ENCODE peak calls at places on chromosomes 11 and 22, in four cellular contexts. One of them, this sample, is unnamed.

GRCh38 chr11:13487661-13488030 is 8.2 kb downstream of the PTH start:
- DNase-seq in A549: peak
- DNase-seq in sigmoid colon: no peak
- DNase-seq in AG09309: no peak
- DNase-seq in this sample: no peak

GRCh38 chr11:2088746-2089535 is 50.2 kb downstream of the IGF2 start:
- DNase-seq in A549: peak
- DNase-seq in sigmoid colon: peak
- DNase-seq in AG09309: no peak
- DNase-seq in this sample: peak

GRCh38 chr11:12502950-12503579 is 125.7 kb downstream of the PARVA start:
- DNase-seq in A549: no peak
- DNase-seq in sigmoid colon: no peak
- DNase-seq in AG09309: no peak
- DNase-seq in this sample: no peak

GRCh38 chr11:27497284-27497866 is 9.2 kb downstream of the LIN7C start:
- DNase-seq in A549: no peak
- DNase-seq in sigmoid colon: no peak
- DNase-seq in AG09309: no peak
- DNase-seq in this sample: no peak

GRCh38 chr11:130524132-130524790 is 75.8 kb downstream of the ADAMTS15 start:
- DNase-seq in A549: no peak
- DNase-seq in sigmoid colon: no peak
- DNase-seq in AG09309: no peak
- DNase-seq in this sample: no peak

GRCh38 chr11:41392591-41392990 is 66.9 kb downstream of the LRRC4C start:
- DNase-seq in A549: no peak
- DNase-seq in sigmoid colon: no peak
- DNase-seq in AG09309: no peak
- DNase-seq in this sample: no peak

GRCh38 chr11:79050784-79051183 is 390.0 kb downstream of the TENM4 start:
- DNase-seq in A549: no peak
- DNase-seq in sigmoid colon: no peak
- DNase-seq in AG09309: no peak
- DNase-seq in this sample: no peak

GRCh38 chr11:128171496-128171895 is 415.9 kb downstream of the ETS1 start:
- DNase-seq in A549: no peak
- DNase-seq in sigmoid colon: no peak
- DNase-seq in AG09309: no peak
- DNase-seq in this sample: no peak

GRCh38 chr22:20551805-20552449 is 44.5 kb downstream of the MED15 start:
- DNase-seq in A549: no peak
- DNase-seq in sigmoid colon: peak
- DNase-seq in AG09309: no peak
- DNase-seq in this sample: no peak

GRCh38 chr22:45430871-45431270 is 17.4 kb downstream of the RIBC2 start:
- DNase-seq in A549: no peak
- DNase-seq in sigmoid colon: peak
- DNase-seq in AG09309: no peak
- DNase-seq in this sample: no peak

GRCh38 chr11:10770626-10771254 is 19.7 kb downstream of the CTR9 start:
- DNase-seq in A549: peak
- DNase-seq in sigmoid colon: no peak
- DNase-seq in AG09309: no peak
- DNase-seq in this sample: no peak

GRCh38 chr22:40506762-40507161 is 129.8 kb downstream of the MRTFA start:
- DNase-seq in A549: no peak
- DNase-seq in sigmoid colon: no peak
- DNase-seq in AG09309: no peak
- DNase-seq in this sample: no peak

GRCh38 chr11:110896358-110896757 is 184.1 kb upstream of the ARHGAP20 start:
- DNase-seq in A549: no peak
- DNase-seq in sigmoid colon: no peak
- DNase-seq in AG09309: peak
- DNase-seq in this sample: no peak

GRCh38 chr11:67032830-67033555 is 10.1 kb downstream of the SYT12 start:
- DNase-seq in A549: peak
- DNase-seq in sigmoid colon: no peak
- DNase-seq in AG09309: peak
- DNase-seq in this sample: no peak

GRCh38 chr11:126607374-126607773 is 251.9 kb downstream of the ST3GAL4 start:
- DNase-seq in A549: peak
- DNase-seq in sigmoid colon: no peak
- DNase-seq in AG09309: peak
- DNase-seq in this sample: no peak

GRCh38 chr22:43197271-43197941 is 10.5 kb upstream of the TTLL12 start:
- DNase-seq in A549: no peak
- DNase-seq in sigmoid colon: no peak
- DNase-seq in AG09309: no peak
- DNase-seq in this sample: no peak
- TF ChIP-seq CTCF in A549: no peak
- TF ChIP-seq CTCF in sigmoid colon: no peak
- TF ChIP-seq CTCF in AG09309: no peak
- TF ChIP-seq CTCF in this sample: no peak

GRCh38 chr22:37781434-37782059 is 26.2 kb upstream of the GCAT start:
- DNase-seq in A549: no peak
- DNase-seq in sigmoid colon: no peak
- DNase-seq in AG09309: no peak
- DNase-seq in this sample: no peak

GRCh38 chr22:37777122-37777687 is 30.5 kb upstream of the GCAT start:
- DNase-seq in A549: no peak
- DNase-seq in sigmoid colon: peak
- DNase-seq in AG09309: peak
- DNase-seq in this sample: peak

GRCh38 chr22:37784829-37785495 is 22.8 kb upstream of the GCAT start:
- DNase-seq in A549: no peak
- DNase-seq in sigmoid colon: no peak
- DNase-seq in AG09309: no peak
- DNase-seq in this sample: peak

GRCh38 chr22:37778370-37779009 is 29.2 kb upstream of the GCAT start:
- DNase-seq in A549: no peak
- DNase-seq in sigmoid colon: no peak
- DNase-seq in AG09309: no peak
- DNase-seq in this sample: no peak

DNA sequence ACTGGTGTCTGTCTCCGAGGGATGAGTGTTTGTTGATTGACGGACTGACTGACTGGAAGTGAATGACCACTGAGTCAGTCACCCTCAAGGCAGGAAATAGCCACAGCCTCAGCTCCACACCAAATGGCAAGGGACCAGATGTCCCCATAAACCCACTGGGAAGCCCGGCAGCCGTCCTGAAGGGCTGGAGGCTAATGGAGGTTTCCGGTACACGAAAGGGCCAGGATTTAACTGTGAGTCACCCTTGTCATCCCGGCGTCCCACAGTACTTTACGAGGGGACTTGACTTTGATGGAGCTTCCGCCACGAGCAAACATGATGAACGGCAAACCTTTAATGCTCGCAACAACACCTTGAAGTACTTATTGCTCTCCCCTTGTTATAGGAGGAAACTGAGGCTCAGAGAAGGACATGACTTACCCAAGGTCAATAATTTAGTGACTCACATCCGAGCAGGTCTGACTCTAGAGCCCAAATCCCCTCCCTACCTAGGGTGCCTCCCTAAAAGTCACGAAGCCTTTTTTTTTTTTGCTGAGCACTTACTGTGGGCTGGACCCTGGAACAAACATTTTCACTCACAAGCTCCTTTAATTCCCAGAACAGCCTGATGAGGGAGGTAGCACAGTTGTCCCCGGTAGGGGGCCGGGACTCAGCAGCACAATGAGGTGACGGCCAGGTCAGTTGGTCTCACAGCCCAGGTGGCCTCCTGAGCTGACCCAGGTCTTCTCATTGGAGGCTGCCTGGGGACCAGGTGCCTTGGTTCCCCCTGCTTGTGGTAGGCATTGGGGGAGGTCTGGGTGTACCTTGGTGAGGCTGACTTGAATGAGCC is 25.2 kb upstream of the GCAT start:
- DNase-seq in A549: no peak
- DNase-seq in sigmoid colon: no peak
- DNase-seq in AG09309: no peak
- DNase-seq in this sample: no peak
- TF ChIP-seq CTCF in A549: no peak
- TF ChIP-seq CTCF in sigmoid colon: no peak
- TF ChIP-seq CTCF in AG09309: no peak
- TF ChIP-seq CTCF in this sample: no peak

GRCh38 chr22:35335936-35336781 is 36.5 kb downstream of the TOM1 start:
- DNase-seq in A549: no peak
- DNase-seq in sigmoid colon: peak
- DNase-seq in AG09309: no peak
- DNase-seq in this sample: no peak

GRCh38 chr22:35334010-35334409 is 34.3 kb downstream of the TOM1 start:
- DNase-seq in A549: no peak
- DNase-seq in sigmoid colon: no peak
- DNase-seq in AG09309: no peak
- DNase-seq in this sample: no peak

GRCh38 chr22:35337932-35338331 is 38.2 kb downstream of the TOM1 start:
- DNase-seq in A549: no peak
- DNase-seq in sigmoid colon: no peak
- DNase-seq in AG09309: no peak
- DNase-seq in this sample: no peak

GRCh38 chr22:35333220-35333619 is 33.5 kb downstream of the TOM1 start:
- DNase-seq in A549: no peak
- DNase-seq in sigmoid colon: no peak
- DNase-seq in AG09309: no peak
- DNase-seq in this sample: no peak

DNA sequence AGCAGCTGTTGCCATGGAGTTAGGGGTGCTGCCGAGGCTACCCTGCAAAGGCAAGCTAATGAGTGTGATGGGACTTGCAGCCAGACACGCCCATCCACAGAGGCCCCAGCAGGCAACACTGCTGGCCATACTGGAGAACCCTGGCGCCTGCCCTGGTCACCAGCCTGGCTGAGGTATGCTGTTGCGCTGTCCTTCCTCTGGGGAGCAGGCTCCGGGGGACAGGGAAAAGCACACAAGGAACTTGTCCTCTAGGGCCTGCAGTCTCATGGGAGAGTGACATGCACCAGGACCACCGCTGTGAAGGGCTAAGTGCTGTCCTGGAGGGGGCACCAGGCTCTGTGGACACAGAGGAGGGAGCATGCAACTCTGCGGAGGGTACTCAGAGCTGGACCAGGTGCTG is 35.8 kb downstream of the TOM1 start:
- DNase-seq in A549: no peak
- DNase-seq in sigmoid colon: no peak
- DNase-seq in AG09309: no peak
- DNase-seq in this sample: no peak
- TF ChIP-seq CTCF in A549: no peak
- TF ChIP-seq CTCF in sigmoid colon: no peak
- TF ChIP-seq CTCF in AG09309: no peak
- TF ChIP-seq CTCF in this sample: no peak

GRCh38 chr22:23893446-23893956 is 682 bp upstream of the MIF start:
- DNase-seq in A549: no peak
- DNase-seq in sigmoid colon: peak
- DNase-seq in AG09309: no peak
- DNase-seq in this sample: no peak

GRCh38 chr22:23896166-23896522 is 2.0 kb downstream of the MIF start:
- DNase-seq in A549: no peak
- DNase-seq in sigmoid colon: no peak
- DNase-seq in AG09309: no peak
- DNase-seq in this sample: no peak

GRCh38 chr22:23893957-23894709 is at the start of gene MIF:
- DNase-seq in A549: peak
- DNase-seq in sigmoid colon: peak
- DNase-seq in AG09309: peak
- DNase-seq in this sample: peak

GRCh38 chr22:23895599-23896144 is 1.5 kb downstream of the MIF start:
- DNase-seq in A549: no peak
- DNase-seq in sigmoid colon: no peak
- DNase-seq in AG09309: no peak
- DNase-seq in this sample: no peak

DNA sequence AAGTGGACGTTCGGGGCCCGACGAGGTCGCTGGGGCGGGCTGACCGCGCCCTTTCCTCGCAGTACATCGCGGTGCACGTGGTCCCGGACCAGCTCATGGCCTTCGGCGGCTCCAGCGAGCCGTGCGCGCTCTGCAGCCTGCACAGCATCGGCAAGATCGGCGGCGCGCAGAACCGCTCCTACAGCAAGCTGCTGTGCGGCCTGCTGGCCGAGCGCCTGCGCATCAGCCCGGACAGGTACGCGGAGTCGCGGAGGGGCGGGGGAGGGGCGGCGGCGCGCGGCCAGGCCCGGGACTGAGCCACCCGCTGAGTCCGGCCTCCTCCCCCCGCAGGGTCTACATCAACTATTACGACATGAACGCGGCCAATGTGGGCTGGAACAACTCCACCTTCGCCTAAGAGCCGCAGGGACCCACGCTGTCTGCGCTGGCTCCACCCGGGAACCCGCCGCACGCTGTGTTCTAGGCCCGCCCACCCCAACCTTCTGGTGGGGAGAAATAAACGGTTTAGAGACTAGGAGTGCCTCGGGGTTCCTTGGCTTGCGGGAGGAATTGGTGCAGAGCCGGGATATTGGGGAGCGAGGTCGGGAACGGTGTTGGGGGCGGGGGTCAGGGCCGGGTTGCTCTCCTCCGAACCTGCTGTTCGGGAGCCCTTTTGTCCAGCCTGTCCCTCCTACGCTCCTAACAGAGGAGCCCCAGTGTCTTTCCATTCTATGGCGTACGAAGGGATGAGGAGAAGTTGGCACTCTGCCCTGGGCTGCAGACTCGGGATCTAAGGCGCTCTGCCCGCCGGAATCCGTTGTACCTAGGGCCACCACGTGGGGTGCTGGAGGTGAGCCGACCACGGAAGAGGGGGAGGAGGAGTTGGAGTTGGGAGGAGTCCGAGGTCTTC is 771 bp downstream of the MIF start:
- DNase-seq in A549: peak
- DNase-seq in sigmoid colon: peak
- DNase-seq in AG09309: no peak
- DNase-seq in this sample: peak
- TF ChIP-seq CTCF in A549: no peak
- TF ChIP-seq CTCF in sigmoid colon: no peak
- TF ChIP-seq CTCF in AG09309: peak
- TF ChIP-seq CTCF in this sample: peak

DNA sequence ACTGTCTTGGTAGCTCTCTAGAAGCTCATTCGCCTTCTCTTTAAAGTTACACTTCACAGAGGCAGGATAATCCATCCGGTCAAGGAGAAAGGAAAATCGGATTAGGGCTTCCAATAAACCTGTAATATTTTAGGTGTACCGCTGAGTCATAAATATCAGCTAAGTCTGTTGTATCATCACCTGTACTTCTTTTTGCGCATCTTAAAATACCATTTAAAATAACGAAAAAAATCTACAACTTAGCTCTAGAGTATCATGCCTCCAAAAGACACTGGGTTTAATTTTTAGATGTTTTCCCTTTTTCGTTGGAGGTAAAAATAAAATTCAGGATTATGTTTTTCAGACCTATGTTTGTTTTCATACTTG is 41.5 kb upstream of the INCENP start:
- DNase-seq in A549: no peak
- DNase-seq in sigmoid colon: no peak
- DNase-seq in AG09309: no peak
- DNase-seq in this sample: no peak
- TF ChIP-seq CTCF in A549: no peak
- TF ChIP-seq CTCF in sigmoid colon: no peak
- TF ChIP-seq CTCF in AG09309: no peak
- TF ChIP-seq CTCF in this sample: no peak